ENCODE peak calls at places on chromosomes 13 and 19, in five cellular contexts. One of them, this sample, is unnamed. For H3K36me3 and H3K4me1, the result is how much of the 10 kb centered on the place peaks cover.

GRCh38 chr19:30088567-30088966 is 146.5 kb downstream of the URI1 start:
- DNase-seq in Peyer's patch: no peak
- DNase-seq in tibial artery: no peak
- DNase-seq in left lung: no peak
- DNase-seq in breast epithelium: no peak
- DNase-seq in this sample: no peak

GRCh38 chr13:57438072-57438471 is 193.5 kb upstream of the PCDH17 start:
- DNase-seq in breast epithelium: no peak
- DNase-seq in tibial artery: no peak
- DNase-seq in Peyer's patch: no peak
- DNase-seq in left lung: no peak
- DNase-seq in this sample: no peak

GRCh38 chr13:36559388-36559787 is 114.4 kb upstream of the SERTM1 start:
- DNase-seq in tibial artery: no peak
- DNase-seq in left lung: no peak
- DNase-seq in Peyer's patch: no peak
- DNase-seq in breast epithelium: no peak
- DNase-seq in this sample: no peak

GRCh38 chr19:10102787-10103236 is 334 bp upstream of the ANGPTL6 start:
- DNase-seq in tibial artery: no peak
- DNase-seq in left lung: no peak
- DNase-seq in breast epithelium: no peak
- DNase-seq in Peyer's patch: peak
- DNase-seq in this sample: no peak

GRCh38 chr13:77878186-77878585 is 40.4 kb downstream of the EDNRB start:
- DNase-seq in tibial artery: no peak
- DNase-seq in left lung: no peak
- DNase-seq in Peyer's patch: no peak
- DNase-seq in breast epithelium: no peak
- DNase-seq in this sample: no peak

GRCh38 chr19:57334191-57334590 is 13.9 kb downstream of the ZNF543 start:
- DNase-seq in left lung: no peak
- DNase-seq in breast epithelium: peak
- DNase-seq in tibial artery: no peak
- DNase-seq in Peyer's patch: no peak
- DNase-seq in this sample: no peak

GRCh38 chr13:44045179-44045562 is 165.5 kb downstream of the LACC1 start:
- DNase-seq in tibial artery: no peak
- DNase-seq in left lung: no peak
- DNase-seq in breast epithelium: no peak
- DNase-seq in Peyer's patch: no peak
- DNase-seq in this sample: no peak

GRCh38 chr13:85666356-85666755 is 132.9 kb downstream of the SLITRK6 start:
- DNase-seq in left lung: no peak
- DNase-seq in Peyer's patch: no peak
- DNase-seq in tibial artery: no peak
- DNase-seq in breast epithelium: no peak
- DNase-seq in this sample: no peak

GRCh38 chr13:28744091-28744536 is 25.3 kb upstream of the SLC46A3 start:
- DNase-seq in Peyer's patch: no peak
- DNase-seq in left lung: peak
- DNase-seq in tibial artery: peak
- DNase-seq in breast epithelium: no peak
- DNase-seq in this sample: peak

GRCh38 chr13:98214008-98214643 is 37.1 kb upstream of the RNF113B start:
- DNase-seq in left lung: no peak
- DNase-seq in Peyer's patch: no peak
- DNase-seq in breast epithelium: no peak
- DNase-seq in tibial artery: no peak
- DNase-seq in this sample: no peak

GRCh38 chr19:42270346-42271044 is 1.4 kb downstream of the CIC start:
- DNase-seq in breast epithelium: peak
- DNase-seq in tibial artery: peak
- DNase-seq in Peyer's patch: peak
- DNase-seq in left lung: peak
- DNase-seq in this sample: no peak

GRCh38 chr19:36093687-36094086 is 17.3 kb upstream of the OVOL3 start:
- DNase-seq in breast epithelium: no peak
- DNase-seq in tibial artery: no peak
- DNase-seq in Peyer's patch: no peak
- DNase-seq in left lung: no peak
- DNase-seq in this sample: no peak

GRCh38 chr13:41352935-41353801 is 42.1 kb downstream of the NAA16 start:
- DNase-seq in Peyer's patch: no peak
- DNase-seq in breast epithelium: no peak
- DNase-seq in left lung: no peak
- DNase-seq in tibial artery: no peak
- DNase-seq in this sample: no peak

GRCh38 chr19:30528919-30529318 is 156.7 kb downstream of the ZNF536 start:
- DNase-seq in breast epithelium: no peak
- DNase-seq in Peyer's patch: no peak
- DNase-seq in left lung: no peak
- DNase-seq in tibial artery: no peak
- DNase-seq in this sample: no peak

GRCh38 chr13:49421391-49421790 is 22.5 kb downstream of the CAB39L start:
- DNase-seq in breast epithelium: no peak
- DNase-seq in tibial artery: no peak
- DNase-seq in left lung: no peak
- DNase-seq in Peyer's patch: no peak
- DNase-seq in this sample: no peak

GRCh38 chr13:23725922-23726321 is 155.7 kb downstream of the TNFRSF19 start:
- DNase-seq in breast epithelium: no peak
- DNase-seq in tibial artery: no peak
- DNase-seq in Peyer's patch: no peak
- DNase-seq in left lung: no peak
- DNase-seq in this sample: no peak

GRCh38 chr13:30234763-30235162 is 72.6 kb downstream of the KATNAL1 start:
- DNase-seq in tibial artery: no peak
- DNase-seq in breast epithelium: no peak
- DNase-seq in Peyer's patch: no peak
- DNase-seq in left lung: no peak
- DNase-seq in this sample: no peak

GRCh38 chr19:1855040-1855827 is 7.0 kb upstream of the REXO1 start:
- DNase-seq in Peyer's patch: peak
- DNase-seq in left lung: peak
- DNase-seq in breast epithelium: peak
- DNase-seq in tibial artery: peak
- DNase-seq in this sample: peak

GRCh38 chr19:55069137-55069858 is 6.3 kb upstream of the RDH13 start:
- DNase-seq in left lung: no peak
- DNase-seq in tibial artery: no peak
- DNase-seq in Peyer's patch: no peak
- DNase-seq in breast epithelium: peak
- DNase-seq in this sample: no peak

GRCh38 chr13:113981201-113981605 is 7.3 kb upstream of the C13orf46 start:
- DNase-seq in tibial artery: no peak
- DNase-seq in breast epithelium: peak
- DNase-seq in Peyer's patch: no peak
- DNase-seq in left lung: peak
- DNase-seq in this sample: no peak

GRCh38 chr19:13984186-13984585 is 21.9 kb downstream of the RFX1 start:
- DNase-seq in left lung: no peak
- DNase-seq in Peyer's patch: no peak
- DNase-seq in breast epithelium: no peak
- DNase-seq in tibial artery: no peak
- DNase-seq in this sample: no peak

GRCh38 chr19:51726049-51726448 is 2.3 kb upstream of the HAS1 start:
- DNase-seq in breast epithelium: peak
- DNase-seq in tibial artery: no peak
- DNase-seq in left lung: peak
- DNase-seq in Peyer's patch: no peak
- DNase-seq in this sample: no peak

GRCh38 chr19:45161715-45162463 is 1.1 kb upstream of the NKPD1 start:
- DNase-seq in Peyer's patch: no peak
- DNase-seq in tibial artery: no peak
- DNase-seq in left lung: no peak
- DNase-seq in breast epithelium: no peak
- DNase-seq in this sample: no peak

GRCh38 chr13:36163303-36163702 is 32.1 kb upstream of the DCLK1 start:
- DNase-seq in left lung: no peak
- DNase-seq in breast epithelium: no peak
- DNase-seq in tibial artery: no peak
- DNase-seq in Peyer's patch: no peak
- DNase-seq in this sample: no peak

GRCh38 chr13:46666727-46667456 is 113.9 kb downstream of the LRCH1 start:
- DNase-seq in Peyer's patch: no peak
- DNase-seq in tibial artery: no peak
- DNase-seq in breast epithelium: no peak
- DNase-seq in left lung: no peak
- DNase-seq in this sample: no peak

GRCh38 chr13:109383683-109384082 is 402.7 kb downstream of the IRS2 start:
- DNase-seq in tibial artery: no peak
- DNase-seq in Peyer's patch: no peak
- DNase-seq in breast epithelium: no peak
- DNase-seq in left lung: no peak
- DNase-seq in this sample: no peak

GRCh38 chr13:29958476-29958875 is 108.1 kb upstream of the UBL3 start:
- DNase-seq in left lung: no peak
- DNase-seq in breast epithelium: no peak
- DNase-seq in tibial artery: no peak
- DNase-seq in Peyer's patch: peak
- DNase-seq in this sample: no peak

GRCh38 chr13:80630685-80631121 is 289.8 kb upstream of the SPRY2 start:
- DNase-seq in left lung: no peak
- DNase-seq in breast epithelium: no peak
- DNase-seq in tibial artery: peak
- DNase-seq in Peyer's patch: no peak
- DNase-seq in this sample: no peak

GRCh38 chr13:51643882-51644281 is 59.6 kb downstream of the WDFY2 start:
- DNase-seq in tibial artery: no peak
- DNase-seq in Peyer's patch: no peak
- DNase-seq in breast epithelium: no peak
- DNase-seq in left lung: no peak
- DNase-seq in this sample: no peak

GRCh38 chr13:20161275-20161950 is 561 bp upstream of the GJA3 start:
- DNase-seq in Peyer's patch: peak
- DNase-seq in breast epithelium: no peak
- DNase-seq in left lung: no peak
- DNase-seq in tibial artery: no peak
- DNase-seq in this sample: peak

GRCh38 chr13:44976949-44977583 is 12.2 kb downstream of the NUFIP1 start:
- DNase-seq in left lung: no peak
- DNase-seq in breast epithelium: no peak
- DNase-seq in tibial artery: no peak
- DNase-seq in Peyer's patch: no peak
- DNase-seq in this sample: no peak

GRCh38 chr13:83184819-83185218 is 697.5 kb downstream of the SLITRK1 start:
- DNase-seq in left lung: no peak
- DNase-seq in tibial artery: no peak
- DNase-seq in Peyer's patch: no peak
- DNase-seq in breast epithelium: no peak
- DNase-seq in this sample: no peak

GRCh38 chr13:99303863-99304521 is 3.2 kb downstream of the GPR183 start:
- DNase-seq in breast epithelium: no peak
- DNase-seq in Peyer's patch: peak
- DNase-seq in left lung: peak
- DNase-seq in tibial artery: peak
- DNase-seq in this sample: no peak

DNA sequence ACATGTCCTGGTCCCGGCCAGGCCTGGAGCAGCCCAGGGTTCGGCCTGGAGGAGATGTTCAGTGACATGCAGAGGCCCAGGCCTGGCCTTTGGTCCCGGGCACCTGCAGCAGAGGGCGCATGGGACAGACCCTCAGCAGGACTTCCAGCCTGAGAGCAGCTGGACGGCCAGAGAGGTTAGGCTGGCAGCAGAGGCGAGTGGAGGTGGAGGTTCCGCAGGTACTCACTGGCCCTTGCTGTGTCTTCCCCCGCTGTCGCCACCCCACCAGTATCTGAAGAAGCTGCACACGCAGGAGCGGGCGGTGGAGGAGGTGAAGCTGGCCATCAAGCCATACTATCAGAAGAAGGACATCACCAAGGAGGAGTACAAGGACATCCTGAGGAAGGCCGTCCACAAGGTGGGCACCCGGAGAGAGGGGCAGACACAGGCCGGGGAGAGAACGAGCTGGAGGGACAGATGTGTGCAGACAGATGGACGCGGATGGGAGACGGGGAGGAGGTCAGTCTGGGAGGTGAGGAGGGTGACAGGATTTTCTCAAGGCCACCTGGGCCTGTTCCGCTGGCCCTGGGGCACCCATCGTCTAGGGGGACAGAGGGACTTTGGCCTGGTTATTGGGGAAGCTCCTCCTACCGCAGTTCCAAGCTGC is 8.0 kb downstream of the IRF3 start:
- DNase-seq in Peyer's patch: no peak
- DNase-seq in breast epithelium: no peak
- DNase-seq in tibial artery: no peak
- DNase-seq in left lung: no peak
- DNase-seq in this sample: no peak
- H3K36me3 ChIP-seq in Peyer's patch: under half
- H3K36me3 ChIP-seq in breast epithelium: under half
- H3K36me3 ChIP-seq in tibial artery: half or more
- H3K36me3 ChIP-seq in left lung: half or more
- H3K36me3 ChIP-seq in this sample: half or more

DNA sequence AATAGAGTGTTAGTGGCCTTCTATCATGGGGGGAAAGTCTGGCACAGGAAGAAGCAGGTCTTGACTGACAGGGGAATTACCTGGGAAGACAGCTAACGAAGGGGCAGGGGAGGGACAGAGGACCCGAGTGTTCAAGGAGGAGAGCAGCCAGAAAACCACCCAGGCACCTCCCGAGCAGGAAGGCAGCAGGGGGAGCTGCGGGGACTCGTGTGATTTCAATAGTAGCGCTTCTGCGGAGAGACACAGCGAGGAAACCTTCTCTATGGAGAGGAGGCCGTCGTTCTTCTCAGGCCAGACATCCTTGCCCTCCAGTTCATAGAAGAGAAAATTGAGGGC is 39.9 kb upstream of the NPAS1 start:
- DNase-seq in tibial artery: no peak
- DNase-seq in breast epithelium: no peak
- DNase-seq in Peyer's patch: no peak
- DNase-seq in left lung: no peak
- DNase-seq in this sample: no peak
- H3K4me1 ChIP-seq in tibial artery: half or more
- H3K4me1 ChIP-seq in breast epithelium: under half
- H3K4me1 ChIP-seq in Peyer's patch: half or more
- H3K4me1 ChIP-seq in left lung: under half
- H3K4me1 ChIP-seq in this sample: half or more

GRCh38 chr19:5655412-5655811 is 24.9 kb downstream of the MICOS13 start:
- DNase-seq in breast epithelium: no peak
- DNase-seq in Peyer's patch: no peak
- DNase-seq in left lung: no peak
- DNase-seq in tibial artery: no peak
- DNase-seq in this sample: no peak
- H3K36me3 ChIP-seq in breast epithelium: under half
- H3K36me3 ChIP-seq in Peyer's patch: under half
- H3K36me3 ChIP-seq in left lung: half or more
- H3K36me3 ChIP-seq in tibial artery: half or more
- H3K36me3 ChIP-seq in this sample: half or more

DNA sequence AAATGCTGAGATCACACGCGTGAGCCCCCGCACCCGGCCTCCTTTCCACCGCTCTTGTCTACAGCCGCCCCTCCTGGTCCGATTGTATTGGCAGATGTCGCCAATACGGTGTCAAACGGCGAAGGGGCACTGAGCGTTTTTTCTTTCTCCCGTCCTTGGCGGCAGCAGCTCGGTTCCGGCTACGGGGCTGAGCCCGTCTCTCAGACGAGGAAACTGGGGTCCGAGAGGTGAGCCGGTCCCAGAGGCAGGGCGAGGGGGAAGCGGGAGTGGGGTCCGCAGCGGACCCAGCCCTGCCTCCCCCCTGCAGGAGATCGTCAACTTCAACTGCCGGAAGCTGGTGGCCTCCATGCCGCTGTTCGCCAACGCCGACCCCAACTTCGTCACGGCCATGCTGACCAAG is 20.4 kb downstream of the POLRMT start:
- DNase-seq in tibial artery: no peak
- DNase-seq in Peyer's patch: no peak
- DNase-seq in left lung: no peak
- DNase-seq in breast epithelium: no peak
- DNase-seq in this sample: no peak
- H3K4me1 ChIP-seq in tibial artery: under half
- H3K4me1 ChIP-seq in Peyer's patch: under half
- H3K4me1 ChIP-seq in left lung: under half
- H3K4me1 ChIP-seq in breast epithelium: under half
- H3K4me1 ChIP-seq in this sample: under half